ENCODE peak calls at places on chromosome 7, in six cellular contexts. I is GM12865, Y is cardiac fibroblast, W is lung, U is testis, Z is fibroblast of lung. S is an unnamed sample.

GRCh38 chr7:99112979-99113378 is 30.9 kb downstream of the SMURF1 start:
- DNase-seq in Y (no peak), W (no peak), I (no peak), U (no peak), Z (no peak), S (no peak)

GRCh38 chr7:79770053-79770452 is 316.6 kb upstream of the MAGI2 start:
- DNase-seq in I (no peak), W (no peak), Z (peak; percentile 51), U (no peak), Y (peak; percentile 25), S (peak; percentile 30)

GRCh38 chr7:45657136-45657889 is 83.1 kb downstream of the ADCY1 start:
- DNase-seq in U (no peak), W (peak; percentile 22), I (no peak), Y (no peak), Z (no peak), S (no peak)

GRCh38 chr7:13628231-13629001 is 361.1 kb downstream of the ETV1 start:
- DNase-seq in Y (peak; percentile 76), I (no peak), W (no peak), U (no peak), Z (peak; percentile 17), S (no peak)

GRCh38 chr7:44378744-44379143 is 53.4 kb upstream of the CAMK2B start:
- DNase-seq in U (no peak), I (no peak), Z (peak; percentile 64), Y (peak; percentile 96), W (peak; percentile 21), S (no peak)

GRCh38 chr7:1691601-1692499 is 21.8 kb downstream of the ELFN1 start:
- DNase-seq in U (peak; percentile 26), Y (no peak), I (no peak), Z (no peak), W (no peak), S (peak; percentile 90)

GRCh38 chr7:83786858-83787257 is 137.9 kb upstream of the SEMA3E start:
- DNase-seq in U (no peak), Y (no peak), W (no peak), I (no peak), Z (no peak), S (no peak)

GRCh38 chr7:111081553-111081952 is 9.4 kb upstream of the LRRN3 start:
- DNase-seq in Z (no peak), I (no peak), Y (no peak), W (no peak), U (no peak), S (no peak)

GRCh38 chr7:30733216-30733615 is 18.7 kb upstream of the INMT start:
- DNase-seq in Z (no peak), W (no peak), I (no peak), Y (no peak), U (no peak), S (no peak)

GRCh38 chr7:46566375-46566774 is 645.3 kb upstream of the IGFBP3 start:
- DNase-seq in I (no peak), W (no peak), U (no peak), Z (no peak), Y (no peak), S (no peak)

GRCh38 chr7:64888561-64888900 is 14.5 kb upstream of the ZNF273 start:
- DNase-seq in U (no peak), W (no peak), I (no peak), Y (no peak), Z (peak; percentile 6), S (no peak)

GRCh38 chr7:72326365-72326764 is 85.8 kb downstream of the CALN1 start:
- DNase-seq in Z (no peak), I (no peak), U (no peak), W (no peak), Y (no peak), S (no peak)

GRCh38 chr7:42262907-42263466 is 26.0 kb upstream of the GLI3 start:
- DNase-seq in I (no peak), U (no peak), Z (peak; percentile 80), Y (peak; percentile 32), W (no peak), S (peak; percentile 56)

GRCh38 chr7:4200546-4201094 is 481.5 kb upstream of the FOXK1 start:
- DNase-seq in Y (no peak), W (no peak), I (no peak), Z (no peak), U (no peak), S (no peak)

GRCh38 chr7:92680458-92680857 is 90.3 kb upstream of the FAM133B start:
- DNase-seq in W (no peak), Y (peak; percentile 27), Z (no peak), U (no peak), I (no peak), S (no peak)

GRCh38 chr7:71132521-71133231 is 732 bp downstream of the GALNT17 start:
- DNase-seq in U (peak; percentile 43), W (no peak), I (no peak), Z (no peak), Y (peak; percentile 14), S (no peak)

GRCh38 chr7:10592604-10593003 is 381.1 kb upstream of the PHF14 start:
- DNase-seq in W (no peak), I (no peak), Z (no peak), Y (no peak), U (no peak), S (no peak)

GRCh38 chr7:9625953-9626352 is 1192.5 kb downstream of the NXPH1 start:
- DNase-seq in W (no peak), Y (no peak), Z (no peak), U (no peak), I (no peak), S (no peak)

GRCh38 chr7:51251292-51251691 is 65.3 kb downstream of the COBL start:
- DNase-seq in W (no peak), U (no peak), Y (no peak), I (no peak), Z (no peak), S (no peak)

GRCh38 chr7:140273417-140273816 is 96.6 kb upstream of the KDM7A start:
- DNase-seq in I (no peak), Z (no peak), W (no peak), U (no peak), Y (no peak), S (no peak)

GRCh38 chr7:51351661-51352060 is 35.1 kb upstream of the COBL start:
- DNase-seq in Y (peak; percentile 49), U (no peak), Z (no peak), I (no peak), W (no peak), S (no peak)

GRCh38 chr7:137915266-137915665 is 68.5 kb upstream of the DGKI start:
- DNase-seq in I (no peak), Z (no peak), Y (no peak), U (no peak), W (no peak), S (no peak)

GRCh38 chr7:78496226-78496625 is 697.7 kb downstream of the PHTF2 start:
- DNase-seq in W (no peak), I (no peak), Y (no peak), Z (no peak), U (no peak), S (no peak)

GRCh38 chr7:47571355-47572100 is 10.4 kb downstream of the TNS3 start:
- DNase-seq in I (no peak), Y (peak; percentile 94), U (peak; percentile 91), W (peak; percentile 76), Z (peak; percentile 85), S (peak; percentile 89)
- H3K4me3 ChIP-seq in I (no peak overlapping the region), Y (peak overlapping the region; percentile 7), U (no peak overlapping the region), W (no peak overlapping the region), Z (no peak overlapping the region), S (no peak overlapping the region)

GRCh38 chr7:48168159-48168558 is 3.1 kb upstream of the ABCA13 start:
- DNase-seq in I (no peak), U (no peak), Y (peak; percentile 70), Z (peak; percentile 11), W (no peak), S (no peak)
- TF ChIP-seq CTCF in I (no peak), U (no peak), Y (no peak), Z (peak; percentile 30), W (no peak), S (peak; percentile 38)

DNA sequence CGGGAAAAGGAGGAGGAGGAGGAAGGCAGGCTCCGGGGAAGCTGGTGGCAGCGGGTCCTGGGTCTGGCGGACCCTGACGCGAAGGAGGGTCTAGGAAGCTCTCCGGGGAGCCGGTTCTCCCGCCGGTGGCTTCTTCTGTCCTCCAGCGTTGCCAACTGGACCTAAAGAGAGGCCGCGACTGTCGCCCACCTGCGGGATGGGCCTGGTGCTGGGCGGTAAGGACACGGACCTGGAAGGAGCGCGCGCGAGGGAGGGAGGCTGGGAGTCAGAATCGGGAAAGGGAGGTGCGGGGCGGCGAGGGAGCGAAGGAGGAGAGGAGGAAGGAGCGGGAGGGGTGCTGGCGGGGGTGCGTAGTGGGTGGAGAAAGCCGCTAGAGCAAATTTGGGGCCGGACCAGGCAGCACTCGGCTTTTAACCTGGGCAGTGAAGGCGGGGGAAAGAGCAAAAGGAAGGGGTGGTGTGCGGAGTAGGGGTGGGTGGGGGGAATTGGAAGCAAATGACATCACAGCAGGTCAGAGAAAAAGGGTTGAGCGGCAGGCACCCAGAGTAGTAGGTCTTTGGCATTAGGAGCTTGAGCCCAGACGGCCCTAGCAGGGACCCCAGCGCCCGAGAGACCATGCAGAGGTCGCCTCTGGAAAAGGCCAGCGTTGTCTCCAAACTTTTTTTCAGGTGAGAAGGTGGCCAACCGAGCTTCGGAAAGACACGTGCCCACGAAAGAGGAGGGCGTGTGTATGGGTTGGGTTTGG is at the start of gene CFTR:
- DNase-seq in Y (no peak), W (peak; percentile 62), I (no peak), Z (no peak), U (peak; percentile 17), S (no peak)
- H3K4me3 ChIP-seq in Y (no peak within 1 kb of the TSS), W (peak within 1 kb of the TSS; percentile 36), I (no peak within 1 kb of the TSS), Z (no peak within 1 kb of the TSS), U (peak within 1 kb of the TSS; percentile 33), S (peak within 1 kb of the TSS; percentile 56)

GRCh38 chr7:88789480-88790064 is 6.0 kb downstream of the TEX47 start:
- DNase-seq in U (no peak), W (no peak), Y (peak; percentile 50), Z (peak; percentile 23), I (peak; percentile 9), S (no peak)
- TF ChIP-seq CTCF in U (peak; percentile 19), W (no peak), Y (peak; percentile 36), Z (peak; percentile 21), I (peak; percentile 19), S (peak; percentile 50)

S was measured in retinal pigment epithelial cell.